ENCODE peak calls at places on chromosome 7, in four cellular contexts. R is tibial nerve; I is adipocyte; K is CD8-positive, alpha-beta memory T cell. G is an unnamed sample. For H3K4me1 and H3K9me3, the result is how much of the 10 kb centered on the place peaks cover.

GRCh38 chr7:109479388-109479787 is 909.7 kb downstream of the DNAJB9 start:
- DNase-seq in R (no peak), I (no peak), K (no peak), G (no peak)

GRCh38 chr7:28830831-28831230 is 127.3 kb downstream of the TRIL start:
- DNase-seq in R (no peak), I (peak), K (no peak), G (no peak)

GRCh38 chr7:22607180-22607579 is 107.2 kb upstream of the STEAP1B start:
- DNase-seq in R (no peak), I (no peak), K (no peak), G (no peak)

GRCh38 chr7:116575853-116576252 is 51.0 kb downstream of the CAV1 start:
- DNase-seq in R (no peak), I (no peak), K (no peak), G (no peak)

GRCh38 chr7:149620961-149621360 is 123.4 kb upstream of the ZNF746 start:
- DNase-seq in R (no peak), I (no peak), K (peak), G (no peak)

GRCh38 chr7:98728555-98728954 is 111.5 kb downstream of the NPTX2 start:
- DNase-seq in R (no peak), I (no peak), K (no peak), G (no peak)

GRCh38 chr7:122686360-122686878 is 12.5 kb downstream of the RNF133 start:
- DNase-seq in R (no peak), I (no peak), K (no peak), G (no peak)

GRCh38 chr7:129714514-129715063 is 103.1 kb downstream of the NRF1 start:
- DNase-seq in R (no peak), I (no peak), K (no peak), G (no peak)

GRCh38 chr7:142669074-142669654 is 80.1 kb upstream of the PRSS1 start:
- DNase-seq in R (no peak), I (peak), K (peak), G (no peak)

GRCh38 chr7:22896917-22897316 is 74.3 kb upstream of the TOMM7 start:
- DNase-seq in R (no peak), I (no peak), K (no peak), G (no peak)

GRCh38 chr7:43785425-43785824 is 26.9 kb downstream of the BLVRA start:
- DNase-seq in R (no peak), I (peak), K (no peak), G (no peak)

GRCh38 chr7:50655020-50655419 is 89.8 kb upstream of the DDC start:
- DNase-seq in R (no peak), I (no peak), K (no peak), G (no peak)

GRCh38 chr7:50657341-50657873 is 92.2 kb upstream of the DDC start:
- DNase-seq in R (peak), I (peak), K (no peak), G (no peak)

GRCh38 chr7:50655490-50655889 is 90.3 kb upstream of the DDC start:
- DNase-seq in R (no peak), I (no peak), K (no peak), G (no peak)

GRCh38 chr7:50657912-50658311 is 92.7 kb upstream of the DDC start:
- DNase-seq in R (no peak), I (no peak), K (no peak), G (no peak)

DNA sequence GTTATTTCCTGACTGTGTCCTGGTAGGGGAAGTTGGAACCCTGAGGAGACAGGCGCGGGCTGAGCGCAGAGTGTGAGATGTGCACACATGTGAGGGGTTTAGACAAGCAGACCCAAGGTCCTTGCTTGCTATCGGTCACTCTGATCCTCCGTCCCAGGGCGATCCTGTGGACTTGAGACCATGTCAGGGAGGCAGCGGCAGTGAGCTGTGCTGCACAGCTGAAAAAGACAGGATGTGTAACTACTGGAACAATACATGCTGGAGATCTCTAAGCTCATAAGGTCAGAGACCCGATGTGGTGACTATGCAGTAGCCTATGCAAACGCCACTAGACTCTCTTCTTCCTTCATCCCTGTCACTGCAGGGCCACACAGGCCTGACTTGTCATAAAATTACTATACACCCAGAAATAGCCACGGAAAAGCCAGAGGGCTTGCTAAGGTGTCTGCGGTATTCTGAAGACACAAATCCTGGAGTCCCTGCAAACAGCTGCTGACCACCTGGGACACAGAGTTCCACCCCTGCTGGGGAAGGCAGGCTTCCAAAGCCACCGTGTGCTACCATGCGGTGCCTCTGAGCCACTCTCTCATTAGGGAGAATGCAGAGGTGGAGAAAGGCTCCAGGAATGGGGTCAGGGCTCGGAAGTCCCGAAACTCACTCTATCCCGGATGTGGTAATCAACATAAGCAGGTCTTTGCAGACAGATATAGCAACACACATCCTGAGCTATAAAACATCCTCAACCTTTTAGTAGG is 91.1 kb upstream of the DDC start:
- DNase-seq in R (no peak), I (no peak), K (no peak), G (no peak)
- H3K4me1 ChIP-seq in R (half or more), I (half or more), K (under half), G (under half)

DNA sequence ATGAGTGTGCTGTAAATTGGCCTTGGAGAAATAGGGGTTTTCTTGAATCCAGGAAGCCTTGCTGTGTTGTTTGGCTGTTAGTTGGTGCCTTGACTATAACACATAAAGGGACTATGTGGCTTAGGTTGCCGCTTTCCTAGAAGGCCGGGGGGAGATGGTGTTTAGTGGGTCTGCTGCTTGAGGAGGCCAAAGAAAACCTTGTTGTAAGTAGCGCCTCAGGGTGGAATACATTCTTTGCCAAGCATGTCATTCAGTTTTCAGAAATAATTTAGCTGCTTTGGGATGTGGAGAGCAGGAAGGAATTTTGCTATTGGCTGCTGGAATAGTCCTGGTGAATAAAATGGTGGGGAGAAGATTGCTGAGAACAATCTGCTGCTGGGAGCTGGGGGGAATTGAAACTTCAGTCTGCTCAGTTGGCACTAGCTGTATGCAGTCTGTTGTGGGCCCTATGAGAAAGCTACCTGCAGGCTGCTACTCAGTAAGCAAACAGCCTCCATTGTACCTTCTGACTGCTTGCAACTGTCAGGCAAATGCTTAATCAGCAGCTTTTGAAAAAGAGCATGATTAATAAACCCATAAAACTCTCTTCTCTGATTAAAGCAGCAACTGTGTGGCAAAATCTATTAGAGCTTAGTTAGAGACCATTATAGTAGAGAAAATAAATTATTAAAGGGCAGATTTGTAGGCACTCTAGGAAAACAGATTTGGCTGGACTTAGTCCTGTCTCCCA is 132.8 kb upstream of the WNT16 start:
- DNase-seq in R (no peak), I (peak), K (no peak), G (no peak)
- H3K4me3 ChIP-seq in R (no peak), I (no peak), K (no peak), G (no peak)

GRCh38 chr7:158475036-158475678 is 112.5 kb downstream of the PTPRN2 start:
- DNase-seq in R (no peak), I (no peak), K (no peak), G (no peak)
- H3K9me3 ChIP-seq in R (under half), I (under half), K (under half), G (under half)

GRCh38 chr7:105654095-105654686 is 72.9 kb upstream of the EFCAB10 start:
- DNase-seq in R (no peak), I (no peak), K (no peak), G (no peak)

GRCh38 chr7:105650382-105650729 is 69.1 kb upstream of the EFCAB10 start:
- DNase-seq in R (no peak), I (no peak), K (no peak), G (no peak)

GRCh38 chr7:105651798-105652197 is 70.5 kb upstream of the EFCAB10 start:
- DNase-seq in R (no peak), I (no peak), K (no peak), G (no peak)

GRCh38 chr7:105653441-105654005 is 72.2 kb upstream of the EFCAB10 start:
- DNase-seq in R (no peak), I (no peak), K (no peak), G (no peak)

GRCh38 chr7:105652359-105652993 is 71.2 kb upstream of the EFCAB10 start:
- DNase-seq in R (peak), I (peak), K (peak), G (peak)
- H3K4me1 ChIP-seq in R (half or more), I (under half), K (under half), G (under half)

DNA sequence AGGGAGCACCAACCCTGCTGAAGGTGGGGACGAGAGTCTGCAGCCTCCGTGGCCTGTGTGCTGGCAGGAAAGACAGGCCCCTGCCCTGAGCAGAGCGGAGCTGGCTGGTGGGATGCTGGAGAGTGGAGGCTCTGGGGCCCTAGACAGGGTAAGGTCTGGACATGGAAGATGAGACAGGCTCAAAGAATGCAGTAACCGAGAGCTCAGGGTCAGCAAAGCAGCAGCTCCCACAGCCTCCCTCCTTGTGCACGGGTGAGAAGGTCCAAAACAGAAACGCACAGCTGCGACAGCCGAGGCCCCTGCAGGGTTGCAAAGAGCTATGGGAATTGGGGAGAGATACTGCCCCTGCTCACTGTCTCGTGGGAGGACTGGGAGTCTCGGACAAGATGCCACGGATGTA is 80.5 kb downstream of the TNS3 start:
- DNase-seq in R (no peak), I (peak), K (no peak), G (no peak)
- H3K4me3 ChIP-seq in R (no peak), I (no peak), K (no peak), G (no peak)

GRCh38 chr7:155340721-155341120 is 43.0 kb downstream of the INSIG1 start:
- DNase-seq in R (no peak), I (no peak), K (no peak), G (no peak)
- H3K9me3 ChIP-seq in R (under half), I (under half), K (under half), G (under half)